ENCODE peak calls at places on chromosomes 1 and 21, in six cellular contexts. N is K562, I is sigmoid colon, C is tibial nerve, F is stomach, H is A549. Q is an unnamed sample.

GRCh38 chr1:110210604-110211502 is 739 bp downstream of the KCNC4 start:
- DNase-seq in N (peak), I (peak), C (no peak), F (peak), H (peak), Q (peak)

GRCh38 chr1:36927826-36928225 is 106.5 kb downstream of the GRIK3 start:
- DNase-seq in N (no peak), I (no peak), C (no peak), F (no peak), H (no peak), Q (no peak)

GRCh38 chr1:65260851-65261473 is 48.4 kb upstream of the DNAJC6 start:
- DNase-seq in N (peak), I (no peak), C (no peak), F (no peak), H (peak), Q (no peak)

GRCh38 chr1:154325583-154326545 is 539 bp downstream of the ATP8B2 start:
- DNase-seq in N (peak), I (peak), C (peak), F (peak), H (peak), Q (peak)

GRCh38 chr21:46379105-46379504 is 55.1 kb downstream of the PCNT start:
- DNase-seq in N (no peak), I (no peak), C (no peak), F (no peak), H (no peak), Q (no peak)

GRCh38 chr1:44118682-44119081 is at the start of gene KLF17:
- DNase-seq in N (no peak), I (no peak), C (no peak), F (no peak), H (no peak), Q (no peak)

GRCh38 chr1:156697481-156697880 is 7.9 kb downstream of the CRABP2 start:
- DNase-seq in N (no peak), I (no peak), C (no peak), F (no peak), H (no peak), Q (no peak)

GRCh38 chr1:44811714-44812151 is 3.4 kb downstream of the BTBD19 start:
- DNase-seq in N (no peak), I (peak), C (no peak), F (no peak), H (no peak), Q (no peak)

GRCh38 chr1:109116286-109116685 is 2.4 kb downstream of the ELAPOR1 start:
- DNase-seq in N (no peak), I (no peak), C (no peak), F (peak), H (no peak), Q (no peak)

GRCh38 chr1:168304865-168305264 is 24.2 kb downstream of the TBX19 start:
- DNase-seq in N (no peak), I (no peak), C (no peak), F (no peak), H (no peak), Q (no peak)

GRCh38 chr1:183106746-183107145 is 79.3 kb upstream of the LAMC2 start:
- DNase-seq in N (no peak), I (no peak), C (no peak), F (no peak), H (no peak), Q (no peak)

GRCh38 chr1:244214009-244214967 is 163.2 kb downstream of the ZBTB18 start:
- DNase-seq in N (no peak), I (peak), C (no peak), F (no peak), H (peak), Q (peak)

GRCh38 chr1:56577859-56578663 is 1.3 kb downstream of the PLPP3 start:
- DNase-seq in N (no peak), I (peak), C (no peak), F (peak), H (peak), Q (peak)

GRCh38 chr1:205791568-205792180 is 16.4 kb upstream of the RAB29 start:
- DNase-seq in N (peak), I (no peak), C (peak), F (peak), H (peak), Q (peak)

GRCh38 chr1:155253208-155253607 is 2.1 kb downstream of the ENTREP3 start:
- DNase-seq in N (no peak), I (no peak), C (no peak), F (no peak), H (no peak), Q (no peak)

GRCh38 chr1:6384962-6385672 is 8.4 kb downstream of the ACOT7 start:
- DNase-seq in N (no peak), I (peak), C (no peak), F (no peak), H (no peak), Q (no peak)

GRCh38 chr1:71770121-71770520 is 512.2 kb downstream of the NEGR1 start:
- DNase-seq in N (no peak), I (no peak), C (no peak), F (no peak), H (no peak), Q (no peak)

GRCh38 chr1:8330271-8331125 is 12.6 kb downstream of the SLC45A1 start:
- DNase-seq in N (no peak), I (no peak), C (no peak), F (no peak), H (no peak), Q (no peak)

GRCh38 chr1:217311766-217312165 is 319.1 kb downstream of the GPATCH2 start:
- DNase-seq in N (no peak), I (no peak), C (no peak), F (no peak), H (peak), Q (no peak)

GRCh38 chr1:179230251-179230650 is 774 bp upstream of the ABL2 start:
- DNase-seq in N (peak), I (no peak), C (no peak), F (no peak), H (peak), Q (no peak)

GRCh38 chr21:18887922-18888602 is 484.5 kb upstream of the TMPRSS15 start:
- DNase-seq in N (no peak), I (no peak), C (no peak), F (no peak), H (no peak), Q (no peak)

GRCh38 chr1:230891984-230892383 is 23.7 kb upstream of the C1orf198 start:
- DNase-seq in N (no peak), I (no peak), C (no peak), F (no peak), H (no peak), Q (no peak)

GRCh38 chr1:39609618-39610331 is 29.7 kb downstream of the HEYL start:
- DNase-seq in N (peak), I (peak), C (peak), F (peak), H (peak), Q (peak)

GRCh38 chr21:40422851-40423635 is 423.9 kb downstream of the DSCAM start:
- DNase-seq in N (no peak), I (no peak), C (no peak), F (no peak), H (no peak), Q (no peak)

DNA sequence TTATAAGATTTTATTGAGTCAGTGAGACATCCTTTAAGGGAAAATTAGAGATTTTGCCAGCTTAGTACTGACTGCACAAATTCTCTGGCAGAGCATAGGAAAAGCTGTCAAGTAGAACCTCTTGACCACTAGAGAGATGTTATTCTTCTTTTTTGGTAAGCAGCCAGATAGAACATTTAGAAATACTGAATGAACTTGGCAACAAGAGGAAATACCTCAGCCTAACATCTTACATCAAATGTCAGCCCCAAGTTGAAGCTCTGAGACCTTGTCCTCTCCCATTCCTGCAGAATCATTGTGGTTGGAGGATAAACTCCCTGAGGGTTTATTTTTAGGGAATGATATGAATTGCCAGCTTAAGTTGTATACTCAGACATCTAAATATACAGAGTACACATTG is 53.4 kb downstream of the MIGA1 start:
- DNase-seq in N (no peak), I (no peak), C (no peak), F (no peak), H (no peak), Q (no peak)
- TF ChIP-seq EP300 in N (no peak), I (peak), C (peak), F (no peak), H (no peak), Q (no peak)

GRCh38 chr1:204685236-204686006 is at the start of gene LRRN2:
- DNase-seq in N (no peak), I (peak), C (no peak), F (no peak), H (peak), Q (peak)
- H3K4me3 ChIP-seq in N (no peak), I (peak), C (peak), F (peak), H (peak), Q (peak)

GRCh38 chr1:180568211-180568610 is 9.4 kb downstream of the OVAAL start:
- DNase-seq in N (no peak), I (no peak), C (no peak), F (no peak), H (no peak), Q (no peak)
- TF ChIP-seq EP300 in N (no peak), I (no peak), C (no peak), F (no peak), H (no peak), Q (no peak)

DNA sequence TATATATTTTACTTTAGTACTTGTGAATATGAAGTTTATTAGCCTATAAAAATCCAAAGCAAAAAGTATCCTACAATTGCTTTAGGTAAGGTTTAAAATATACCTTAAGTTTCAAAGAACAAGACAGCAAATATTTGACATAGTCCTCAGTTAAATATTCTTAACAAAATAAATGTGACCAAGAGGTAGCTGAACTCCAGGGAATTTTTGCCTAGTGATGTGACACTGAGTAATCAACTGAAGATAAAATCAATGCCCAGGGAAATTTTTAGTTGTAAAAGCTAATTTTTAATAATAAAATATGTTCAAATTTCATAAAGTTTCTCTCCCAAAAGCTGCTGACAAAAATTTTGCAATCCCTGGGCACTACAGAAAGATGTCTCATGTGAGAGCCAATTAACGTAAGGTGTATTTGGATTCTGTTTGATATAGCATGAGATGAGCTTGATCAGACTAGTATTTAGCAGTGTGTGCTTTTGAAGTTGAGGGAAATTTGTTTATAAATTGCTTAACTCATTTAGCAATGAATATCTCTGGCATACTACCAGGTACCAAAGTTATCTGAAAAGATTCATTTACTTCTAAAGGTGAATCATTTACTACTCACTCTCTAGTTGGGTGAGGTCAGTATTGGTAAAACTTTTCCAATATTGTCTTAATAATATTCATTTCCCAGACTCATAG is 80.2 kb upstream of the PALMD start:
- DNase-seq in N (no peak), I (no peak), C (no peak), F (no peak), H (no peak), Q (no peak)
- H3K4me3 ChIP-seq in N (no peak), I (no peak), C (no peak), F (no peak), H (no peak), Q (no peak)

DNA sequence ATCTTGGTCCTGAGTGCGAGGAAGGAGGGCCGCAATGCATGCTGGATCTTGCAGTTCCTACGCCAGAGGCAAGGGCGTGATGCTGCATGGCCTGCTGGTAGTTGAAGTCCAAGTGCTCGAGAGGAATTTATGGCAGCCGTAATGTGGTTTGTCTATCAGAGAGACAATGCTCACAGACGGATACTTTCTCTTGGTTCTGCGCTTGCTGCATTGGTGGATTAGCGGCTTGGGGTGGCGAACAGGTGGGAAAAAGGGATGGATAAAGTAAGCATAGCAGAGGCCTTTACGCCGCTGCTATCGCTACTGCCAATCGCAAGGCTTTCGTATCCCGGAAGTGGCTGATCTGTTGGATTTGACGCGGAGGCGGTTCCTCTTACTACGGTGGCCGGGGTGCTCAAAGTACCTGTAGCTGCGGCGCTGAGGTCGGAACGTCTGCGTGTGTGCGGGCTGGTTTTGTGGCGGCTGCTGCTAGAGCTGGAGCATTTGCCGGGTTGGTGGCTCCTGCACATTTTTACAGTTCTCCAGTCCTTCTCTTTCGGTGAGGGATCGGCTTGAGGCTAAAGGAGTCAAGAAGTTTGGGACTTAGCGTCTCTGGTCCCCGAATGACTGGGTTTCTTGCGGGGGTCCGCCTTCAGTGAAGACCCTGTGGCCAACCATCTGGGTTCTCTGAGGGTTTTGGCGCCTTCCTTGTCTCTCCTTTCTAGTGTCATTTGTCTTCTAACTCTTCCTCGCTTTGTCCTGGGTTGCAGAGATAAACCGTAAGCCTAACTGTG is at the start of gene ATG4C:
- DNase-seq in N (peak), I (peak), C (peak), F (peak), H (peak), Q (peak)
- TF ChIP-seq EP300 in N (peak), I (no peak), C (peak), F (no peak), H (no peak), Q (no peak)

GRCh38 chr1:12776801-12777557 is 3.4 kb downstream of the PRAMEF12 start:
- DNase-seq in N (no peak), I (no peak), C (no peak), F (no peak), H (no peak), Q (no peak)
- H3K4me3 ChIP-seq in N (no peak), I (no peak), C (no peak), F (no peak), H (no peak), Q (no peak)

GRCh38 chr1:47238935-47239640 is 7.1 kb upstream of the TAL1 start:
- DNase-seq in N (peak), I (no peak), C (no peak), F (no peak), H (no peak), Q (no peak)
- TF ChIP-seq EP300 in N (no peak), I (no peak), C (no peak), F (no peak), H (no peak), Q (no peak)

GRCh38 chr1:67308136-67308535 is 463 bp downstream of the IL12RB2 start:
- DNase-seq in N (no peak), I (no peak), C (no peak), F (no peak), H (no peak), Q (no peak)
- H3K4me3 ChIP-seq in N (no peak), I (peak), C (no peak), F (peak), H (peak), Q (no peak)

Q was measured in transverse colon.